ENCODE peak calls at places on chromosomes 5 and 9, in eight cellular contexts. A is iPS DF 6.9; S is foreskin fibroblast; U is stimulated activated CD4-positive, alpha-beta T cell treated with anti-CD3 and anti-CD28 coated beads, Interleukin-4, amount 100 ng/mL, for 24 hours; C is astrocyte; V is activated CD8-positive, alpha-beta memory T cell treated with anti-CD3 and anti-CD28 coated beads, Interleukin-2, amount 10 ng/mL, durations not matched to agents 7 days and 5 days; J is cardiac fibroblast; K is GM12865. I is an unnamed sample.
A peak's percentile ranks its signal among the peaks of the same experiment; 100 is the strongest.

GRCh38 chr9:111482656-111483418 is 1.3 kb downstream of the ECPAS start:
- DNase-seq in J (peak; percentile 74), K (peak; percentile 87), A (no peak), S (peak; percentile 85), C (peak; percentile 51), U (peak; percentile 62), V (peak; percentile 79), I (peak; percentile 34)

GRCh38 chr9:37929441-37929895 is 25.5 kb upstream of the SLC25A51 start:
- DNase-seq in S (peak; percentile 73), A (no peak), K (no peak), V (no peak), U (no peak), C (peak; percentile 72), J (peak; percentile 70), I (no peak)

GRCh38 chr5:73204302-73204701 is 31.3 kb downstream of the TMEM174 start:
- DNase-seq in A (no peak), K (no peak), U (no peak), V (no peak), S (no peak), J (no peak), C (peak; percentile 19), I (no peak)

GRCh38 chr5:33480876-33481275 is 40.1 kb downstream of the TARS1 start:
- DNase-seq in U (no peak), S (no peak), A (no peak), V (no peak), C (no peak), J (no peak), K (no peak), I (no peak)

GRCh38 chr9:134919316-134919715 is 1.6 kb upstream of the FCN1 start:
- DNase-seq in U (no peak), J (no peak), C (no peak), K (no peak), V (no peak), A (no peak), S (no peak), I (no peak)

GRCh38 chr5:154221371-154221896 is 30.9 kb downstream of the GALNT10 start:
- DNase-seq in U (peak; percentile 57), V (peak; percentile 85), A (no peak), J (peak; percentile 80), C (peak; percentile 99), K (peak; percentile 58), S (peak; percentile 69), I (peak; percentile 36)

GRCh38 chr5:135535820-135536801 is at the start of gene NEUROG1:
- DNase-seq in S (no peak), A (no peak), J (no peak), K (no peak), V (no peak), C (no peak), U (no peak), I (no peak)

GRCh38 chr9:96453625-96454024 is 3.7 kb downstream of the HABP4 start:
- DNase-seq in S (peak; percentile 72), J (peak; percentile 78), U (no peak), V (no peak), K (peak; percentile 12), C (peak; percentile 33), A (no peak), I (no peak)

GRCh38 chr9:76114144-76114543 is 223.7 kb downstream of the PCSK5 start:
- DNase-seq in U (no peak), J (peak; percentile 13), S (peak; percentile 75), C (no peak), K (no peak), A (no peak), V (no peak), I (no peak)

GRCh38 chr5:72067682-72068470 is 39.4 kb upstream of the MAP1B start:
- DNase-seq in S (peak; percentile 68), J (peak; percentile 72), K (no peak), V (no peak), A (no peak), U (no peak), C (peak; percentile 92), I (no peak)

GRCh38 chr9:22111176-22111870 is 102.2 kb upstream of the CDKN2B start:
- DNase-seq in K (no peak), A (no peak), U (no peak), S (no peak), V (no peak), C (peak; percentile 70), J (no peak), I (no peak)

GRCh38 chr5:179211076-179211475 is 134.2 kb downstream of the ADAMTS2 start:
- DNase-seq in V (no peak), S (peak; percentile 51), A (no peak), K (no peak), U (no peak), C (no peak), J (no peak), I (no peak)

GRCh38 chr5:134000116-134000515 is 4.7 kb downstream of the VDAC1 start:
- DNase-seq in V (no peak), C (no peak), U (no peak), S (no peak), A (no peak), K (no peak), J (peak; percentile 35), I (no peak)

GRCh38 chr5:192970-193831 is 1.9 kb downstream of the LRRC14B start:
- DNase-seq in J (no peak), S (no peak), U (no peak), V (no peak), A (no peak), C (no peak), K (no peak), I (no peak)

GRCh38 chr9:94894111-94894699 is 167.7 kb downstream of the AOPEP start:
- DNase-seq in S (peak; percentile 25), K (no peak), V (no peak), U (no peak), C (peak; percentile 42), J (no peak), A (no peak), I (no peak)

GRCh38 chr5:168600409-168600808 is 21.2 kb upstream of the PANK3 start:
- DNase-seq in S (peak; percentile 34), U (no peak), J (peak; percentile 39), A (no peak), V (no peak), K (no peak), C (no peak), I (no peak)

GRCh38 chr5:178392998-178393397 is 160.4 kb upstream of the PHYKPL start:
- DNase-seq in A (no peak), S (no peak), V (no peak), U (no peak), J (no peak), C (no peak), K (no peak), I (no peak)

GRCh38 chr9:33381231-33381791 is 21.1 kb downstream of the AQP7 start:
- DNase-seq in A (peak; percentile 66), K (no peak), S (no peak), C (no peak), V (no peak), U (no peak), J (no peak), I (no peak)

GRCh38 chr5:179316961-179317360 is 28.3 kb downstream of the ADAMTS2 start:
- DNase-seq in K (no peak), S (no peak), C (no peak), V (no peak), J (no peak), A (no peak), U (no peak), I (no peak)

GRCh38 chr5:60334281-60334713 is 365.7 kb downstream of the DEPDC1B start:
- DNase-seq in K (no peak), J (peak; percentile 37), U (no peak), A (no peak), S (peak; percentile 86), V (no peak), C (peak; percentile 83), I (no peak)

GRCh38 chr5:39224196-39224754 is 4.9 kb upstream of the FYB1 start:
- DNase-seq in A (no peak), K (no peak), C (peak; percentile 1), U (no peak), S (peak; percentile 48), J (peak; percentile 38), V (no peak), I (no peak)

GRCh38 chr5:90873033-90873517 is 314.5 kb downstream of the ADGRV1 start:
- DNase-seq in V (no peak), A (no peak), C (no peak), J (peak; percentile 25), K (no peak), U (peak; percentile 27), S (no peak), I (no peak)

GRCh38 chr5:108125771-108126511 is 256.0 kb downstream of the FBXL17 start:
- DNase-seq in V (no peak), A (no peak), C (no peak), U (no peak), S (no peak), K (no peak), J (no peak), I (no peak)

GRCh38 chr9:76904661-76905457 is 1.1 kb downstream of the PRUNE2 start:
- DNase-seq in V (no peak), C (no peak), J (no peak), K (no peak), S (peak; percentile 28), U (no peak), A (no peak), I (no peak)

GRCh38 chr5:154723740-154724505 is 31.3 kb upstream of the LARP1 start:
- DNase-seq in V (no peak), K (no peak), A (no peak), C (peak; percentile 52), J (peak; percentile 77), S (peak; percentile 70), U (no peak), I (no peak)

GRCh38 chr5:150596313-150596712 is 44.1 kb upstream of the SYNPO start:
- DNase-seq in K (no peak), V (no peak), J (peak; percentile 53), C (no peak), A (no peak), S (no peak), U (no peak), I (no peak)